ENCODE peak calls at places on chromosomes 12 and 14, in five cellular contexts. D, N, S, P and H are unnamed samples.

GRCh38 chr14:22780941-22781605 is 14.6 kb downstream of the OXA1L start:
- DNase-seq in D (no peak), N (no peak), S (no peak), P (no peak), H (no peak)

GRCh38 chr14:50139192-50139591 is 22.8 kb upstream of the VCPKMT start:
- DNase-seq in D (no peak), N (no peak), S (no peak), P (no peak), H (no peak)

GRCh38 chr12:31308116-31308515 is 17.8 kb downstream of the SINHCAF start:
- DNase-seq in D (no peak), N (no peak), S (no peak), P (no peak), H (no peak)

GRCh38 chr12:48988030-48988649 is 10.0 kb downstream of the WNT1 start:
- DNase-seq in D (peak; percentile 49), N (no peak), S (peak; percentile 64), P (peak; percentile 98), H (no peak)

GRCh38 chr12:131862600-131862993 is 31.8 kb upstream of the ULK1 start:
- DNase-seq in D (no peak), N (no peak), S (no peak), P (no peak), H (no peak)

GRCh38 chr14:52827426-52827825 is 36.0 kb upstream of the GNPNAT1 start:
- DNase-seq in D (no peak), N (no peak), S (no peak), P (no peak), H (no peak)

GRCh38 chr14:101008196-101008595 is 104.7 kb upstream of the RTL1 start:
- DNase-seq in D (no peak), N (no peak), S (no peak), P (peak; percentile 32), H (no peak)

GRCh38 chr14:40122978-40123648 is 690.9 kb upstream of the FBXO33 start:
- DNase-seq in D (no peak), N (no peak), S (no peak), P (no peak), H (no peak)

GRCh38 chr14:31942216-31942841 is 134.8 kb upstream of the ARHGAP5 start:
- DNase-seq in D (no peak), N (no peak), S (no peak), P (no peak), H (no peak)

GRCh38 chr14:89965839-89966238 is 10.1 kb downstream of the TDP1 start:
- DNase-seq in D (no peak), N (no peak), S (no peak), P (no peak), H (no peak)

GRCh38 chr12:130401703-130402102 is 64.0 kb downstream of the PIWIL1 start:
- DNase-seq in D (no peak), N (no peak), S (no peak), P (no peak), H (no peak)

GRCh38 chr14:22597771-22598098 is 365 bp upstream of the ABHD4 start:
- DNase-seq in D (peak; percentile 16), N (no peak), S (no peak), P (no peak), H (no peak)

GRCh38 chr14:69480136-69480535 is 4.4 kb upstream of the PLEKHD1 start:
- DNase-seq in D (no peak), N (no peak), S (no peak), P (no peak), H (no peak)

GRCh38 chr14:91415794-91416743 is 1.6 kb downstream of the CCDC88C start:
- DNase-seq in D (no peak), N (no peak), S (peak; percentile 81), P (no peak), H (no peak)

GRCh38 chr12:20716037-20716436 is 20.9 kb downstream of the SLCO1C1 start:
- DNase-seq in D (no peak), N (no peak), S (peak; percentile 45), P (no peak), H (no peak)

GRCh38 chr14:30655124-30655523 is 33.0 kb downstream of the SCFD1 start:
- DNase-seq in D (peak; percentile 20), N (no peak), S (no peak), P (no peak), H (no peak)

GRCh38 chr14:30657050-30657449 is 34.9 kb downstream of the SCFD1 start:
- DNase-seq in D (no peak), N (no peak), S (no peak), P (no peak), H (no peak)

GRCh38 chr14:30657606-30658163 is 35.6 kb downstream of the SCFD1 start:
- DNase-seq in D (peak; percentile 29), N (no peak), S (no peak), P (no peak), H (no peak)

GRCh38 chr14:30655658-30656057 is 33.5 kb downstream of the SCFD1 start:
- DNase-seq in D (no peak), N (no peak), S (no peak), P (no peak), H (no peak)

GRCh38 chr14:30656190-30656632 is 34.1 kb downstream of the SCFD1 start:
- DNase-seq in D (peak; percentile 41), N (no peak), S (peak; percentile 10), P (peak; percentile 66), H (no peak)
- TF ChIP-seq CTCF in D (peak; percentile 75), N (peak; percentile 71), S (peak; percentile 50), P (peak; percentile 77), H (peak; percentile 81)

DNA sequence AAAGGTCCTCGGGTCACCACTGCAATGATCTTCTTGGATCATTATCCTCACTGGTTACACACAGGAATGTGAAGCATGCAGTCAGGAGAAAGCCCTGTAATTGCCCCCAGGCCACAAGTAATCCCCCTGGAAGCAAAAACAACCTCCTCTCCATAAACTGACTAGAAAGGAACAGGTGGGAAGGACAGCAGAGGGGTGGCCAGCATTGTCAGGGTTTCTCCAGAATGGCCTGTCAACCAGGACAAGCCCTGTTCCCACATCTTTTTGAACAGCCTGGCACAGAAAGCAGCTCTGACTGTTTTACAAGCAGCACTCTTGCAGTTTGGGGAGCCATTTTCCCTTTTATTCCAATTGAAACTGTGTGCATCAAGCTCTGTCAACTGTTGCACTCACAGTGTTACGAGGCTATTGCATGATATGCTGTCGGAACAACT is 36.1 kb downstream of the TMCC3 start:
- DNase-seq in D (peak; percentile 69), N (no peak), S (no peak), P (no peak), H (no peak)
- H3K4me3 ChIP-seq in D (no peak overlapping the region), N (no peak overlapping the region), S (no peak overlapping the region), P (no peak overlapping the region), H (peak overlapping the region; percentile 50)

GRCh38 chr14:61694830-61695694 is at the start of gene HIF1A:
- DNase-seq in D (peak; percentile 99), N (peak; percentile 96), S (peak; percentile 94), P (peak; percentile 91), H (peak; percentile 74)
- TF ChIP-seq CTCF in D (peak; percentile 37), N (no peak), S (no peak), P (peak; percentile 22), H (peak; percentile 39)

GRCh38 chr12:128810182-128811127 is 13.3 kb downstream of the SLC15A4 start:
- DNase-seq in D (no peak), N (peak; percentile 71), S (peak; percentile 86), P (no peak), H (no peak)
- H3K4me3 ChIP-seq in D (no peak overlapping the region), N (peak overlapping the region; percentile 45), S (peak overlapping the region; percentile 47), P (no peak overlapping the region), H (no peak overlapping the region)

DNA sequence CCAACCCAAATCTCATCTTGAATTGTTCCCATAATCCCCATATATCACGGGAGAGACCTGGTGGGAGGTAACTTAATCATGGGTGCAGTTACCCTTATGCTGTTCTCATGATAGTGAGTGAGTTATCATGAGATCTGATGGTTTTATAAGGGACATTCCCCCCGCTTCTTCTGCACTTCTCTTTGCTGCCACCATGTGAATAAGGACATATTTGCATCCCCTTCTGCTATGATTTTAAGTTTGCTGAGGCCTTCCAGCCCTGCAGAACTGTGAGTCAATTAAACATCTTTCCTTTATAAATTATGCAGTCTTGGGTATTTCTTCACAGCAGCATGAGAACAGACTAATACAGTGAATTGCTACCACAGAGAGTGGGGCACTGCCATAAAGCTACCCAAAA is 179.1 kb downstream of the LRIG3 start:
- DNase-seq in D (no peak), N (no peak), S (no peak), P (no peak), H (no peak)
- TF ChIP-seq CTCF in D (no peak), N (no peak), S (peak; percentile 6), P (peak; percentile 7), H (no peak)

GRCh38 chr12:56521209-56521589 is 421 bp upstream of the RBMS2 start:
- DNase-seq in D (no peak), N (no peak), S (no peak), P (no peak), H (no peak)
- H3K4me3 ChIP-seq in D (no peak overlapping the region), N (peak overlapping the region; percentile 69), S (peak overlapping the region; percentile 57), P (no peak overlapping the region), H (peak overlapping the region; percentile 76)

GRCh38 chr12:79935624-79936040 is 735 bp upstream of the PPP1R12A start:
- DNase-seq in D (peak; percentile 57), N (no peak), S (no peak), P (no peak), H (peak; percentile 26)
- TF ChIP-seq CTCF in D (no peak), N (no peak), S (no peak), P (no peak), H (no peak)

GRCh38 chr12:7092986-7093460 is 778 bp upstream of the C1R start:
- DNase-seq in D (no peak), N (no peak), S (no peak), P (no peak), H (no peak)

GRCh38 chr12:7099290-7099996 is 7.2 kb upstream of the C1R start:
- DNase-seq in D (no peak), N (no peak), S (no peak), P (no peak), H (no peak)

GRCh38 chr12:7093486-7093885 is 1.2 kb upstream of the C1R start:
- DNase-seq in D (no peak), N (no peak), S (no peak), P (no peak), H (no peak)

GRCh38 chr12:7093892-7094291 is 1.6 kb upstream of the C1R start:
- DNase-seq in D (no peak), N (no peak), S (no peak), P (no peak), H (no peak)

GRCh38 chr12:7096006-7096903 is 4.0 kb upstream of the C1R start:
- DNase-seq in D (no peak), N (no peak), S (no peak), P (no peak), H (no peak)
- H3K4me3 ChIP-seq in D (no peak overlapping the region), N (no peak overlapping the region), S (no peak overlapping the region), P (no peak overlapping the region), H (no peak overlapping the region)